ENCODE peak calls at places on chromosomes 13 and 19, in seven cellular contexts. One of them, this sample, is unnamed.

GRCh38 chr19:41587101-41587837 is 11.3 kb downstream of the CEACAM21 start:
- DNase-seq in A549: no peak
- DNase-seq in testis: no peak
- DNase-seq in SJSA1: no peak
- DNase-seq in MM.1S: no peak
- DNase-seq in GM23248: no peak
- DNase-seq in endodermal cell: no peak
- DNase-seq in this sample: no peak

GRCh38 chr19:42286349-42287016 is 15.4 kb upstream of the PRR19 start:
- DNase-seq in A549: no peak
- DNase-seq in testis: no peak
- DNase-seq in SJSA1: no peak
- DNase-seq in MM.1S: no peak
- DNase-seq in GM23248: peak
- DNase-seq in endodermal cell: peak
- DNase-seq in this sample: peak

GRCh38 chr13:39448831-39449230 is 154.2 kb downstream of the LHFPL6 start:
- DNase-seq in A549: no peak
- DNase-seq in testis: peak
- DNase-seq in SJSA1: no peak
- DNase-seq in MM.1S: no peak
- DNase-seq in GM23248: no peak
- DNase-seq in endodermal cell: no peak
- DNase-seq in this sample: no peak

GRCh38 chr19:41443813-41444455 is 978 bp downstream of the ERICH4 start:
- DNase-seq in A549: no peak
- DNase-seq in testis: no peak
- DNase-seq in SJSA1: no peak
- DNase-seq in MM.1S: no peak
- DNase-seq in GM23248: no peak
- DNase-seq in endodermal cell: no peak
- DNase-seq in this sample: peak

GRCh38 chr19:10279737-10280442 is 6.9 kb upstream of the ICAM4 start:
- DNase-seq in A549: no peak
- DNase-seq in testis: no peak
- DNase-seq in SJSA1: no peak
- DNase-seq in MM.1S: no peak
- DNase-seq in GM23248: no peak
- DNase-seq in endodermal cell: no peak
- DNase-seq in this sample: no peak

GRCh38 chr13:48078251-48078656 is 16.6 kb downstream of the MED4 start:
- DNase-seq in A549: peak
- DNase-seq in testis: no peak
- DNase-seq in SJSA1: no peak
- DNase-seq in MM.1S: peak
- DNase-seq in GM23248: peak
- DNase-seq in endodermal cell: peak
- DNase-seq in this sample: peak

GRCh38 chr19:34172661-34173144 is 399 bp downstream of the LSM14A start:
- DNase-seq in A549: no peak
- DNase-seq in testis: peak
- DNase-seq in SJSA1: no peak
- DNase-seq in MM.1S: no peak
- DNase-seq in GM23248: peak
- DNase-seq in endodermal cell: no peak
- DNase-seq in this sample: no peak

GRCh38 chr13:96810104-96810503 is 184.2 kb downstream of the OXGR1 start:
- DNase-seq in A549: no peak
- DNase-seq in testis: no peak
- DNase-seq in SJSA1: no peak
- DNase-seq in MM.1S: no peak
- DNase-seq in GM23248: no peak
- DNase-seq in endodermal cell: no peak
- DNase-seq in this sample: no peak

GRCh38 chr13:39876258-39876657 is 220.8 kb downstream of the COG6 start:
- DNase-seq in A549: peak
- DNase-seq in testis: no peak
- DNase-seq in SJSA1: peak
- DNase-seq in MM.1S: no peak
- DNase-seq in GM23248: peak
- DNase-seq in endodermal cell: no peak
- DNase-seq in this sample: no peak

GRCh38 chr13:79227418-79227817 is 178.6 kb downstream of the RBM26 start:
- DNase-seq in A549: no peak
- DNase-seq in testis: no peak
- DNase-seq in SJSA1: no peak
- DNase-seq in MM.1S: no peak
- DNase-seq in GM23248: no peak
- DNase-seq in endodermal cell: no peak
- DNase-seq in this sample: no peak

GRCh38 chr13:85608255-85608829 is 190.9 kb downstream of the SLITRK6 start:
- DNase-seq in A549: no peak
- DNase-seq in testis: no peak
- DNase-seq in SJSA1: no peak
- DNase-seq in MM.1S: no peak
- DNase-seq in GM23248: no peak
- DNase-seq in endodermal cell: peak
- DNase-seq in this sample: no peak

GRCh38 chr19:15675560-15675959 is 2.7 kb downstream of the CYP4F12 start:
- DNase-seq in A549: no peak
- DNase-seq in testis: no peak
- DNase-seq in SJSA1: no peak
- DNase-seq in MM.1S: no peak
- DNase-seq in GM23248: no peak
- DNase-seq in endodermal cell: no peak
- DNase-seq in this sample: no peak

GRCh38 chr19:15673176-15673654 is 328 bp downstream of the CYP4F12 start:
- DNase-seq in A549: no peak
- DNase-seq in testis: no peak
- DNase-seq in SJSA1: no peak
- DNase-seq in MM.1S: no peak
- DNase-seq in GM23248: no peak
- DNase-seq in endodermal cell: no peak
- DNase-seq in this sample: no peak

GRCh38 chr19:15671237-15671636 is 1.6 kb upstream of the CYP4F12 start:
- DNase-seq in A549: no peak
- DNase-seq in testis: no peak
- DNase-seq in SJSA1: no peak
- DNase-seq in MM.1S: no peak
- DNase-seq in GM23248: no peak
- DNase-seq in endodermal cell: no peak
- DNase-seq in this sample: no peak

GRCh38 chr19:15671891-15672579 is 852 bp upstream of the CYP4F12 start:
- DNase-seq in A549: peak
- DNase-seq in testis: no peak
- DNase-seq in SJSA1: no peak
- DNase-seq in MM.1S: no peak
- DNase-seq in GM23248: no peak
- DNase-seq in endodermal cell: no peak
- DNase-seq in this sample: no peak

DNA sequence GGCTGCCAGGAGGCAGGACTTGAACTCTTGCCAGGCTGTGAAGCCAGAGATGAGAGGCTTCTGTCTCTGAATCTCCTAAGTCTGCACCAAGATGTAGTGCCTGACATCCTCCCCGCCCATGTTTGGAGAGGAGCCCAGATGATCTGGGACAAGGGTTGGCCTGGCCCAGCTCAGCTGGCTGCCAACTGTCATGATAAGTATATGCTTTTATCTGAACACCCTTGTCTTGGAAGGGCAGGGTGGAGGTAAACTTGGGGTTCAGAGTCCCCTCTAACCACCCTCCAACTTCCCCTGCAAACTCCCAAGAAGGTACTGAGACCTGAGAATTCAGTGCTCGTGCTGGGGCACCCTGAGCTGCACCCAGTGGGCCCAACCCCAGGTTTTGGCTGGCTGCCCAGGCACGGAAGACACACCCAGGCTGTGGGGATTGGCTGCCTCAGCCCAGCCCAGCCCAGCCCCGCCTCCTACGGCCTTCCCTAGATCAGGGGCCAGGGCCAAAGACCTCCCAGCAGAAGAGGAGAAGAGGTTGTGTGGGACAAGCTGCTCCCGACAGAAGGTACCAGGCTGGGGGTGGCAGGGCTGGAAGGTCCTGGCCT is at the start of gene CYP4F12:
- DNase-seq in A549: peak
- DNase-seq in testis: peak
- DNase-seq in SJSA1: no peak
- DNase-seq in MM.1S: no peak
- DNase-seq in GM23248: peak
- DNase-seq in endodermal cell: no peak
- DNase-seq in this sample: peak
- H3K27ac ChIP-seq in A549: peak
- H3K27ac ChIP-seq in testis: no peak
- H3K27ac ChIP-seq in SJSA1: no peak
- H3K27ac ChIP-seq in MM.1S: no peak
- H3K27ac ChIP-seq in GM23248: no peak
- H3K27ac ChIP-seq in endodermal cell: no peak
- H3K27ac ChIP-seq in this sample: no peak

GRCh38 chr19:4516199-4516938 is 1.9 kb downstream of the PLIN4 start:
- DNase-seq in A549: no peak
- DNase-seq in testis: no peak
- DNase-seq in SJSA1: no peak
- DNase-seq in MM.1S: no peak
- DNase-seq in GM23248: no peak
- DNase-seq in endodermal cell: no peak
- DNase-seq in this sample: no peak

GRCh38 chr19:4516939-4517300 is 1.4 kb downstream of the PLIN4 start:
- DNase-seq in A549: no peak
- DNase-seq in testis: no peak
- DNase-seq in SJSA1: no peak
- DNase-seq in MM.1S: no peak
- DNase-seq in GM23248: peak
- DNase-seq in endodermal cell: no peak
- DNase-seq in this sample: no peak

GRCh38 chr19:4518345-4519171 is at the start of gene PLIN4:
- DNase-seq in A549: no peak
- DNase-seq in testis: peak
- DNase-seq in SJSA1: no peak
- DNase-seq in MM.1S: no peak
- DNase-seq in GM23248: peak
- DNase-seq in endodermal cell: peak
- DNase-seq in this sample: no peak

GRCh38 chr19:4519172-4519496 is 848 bp upstream of the PLIN4 start:
- DNase-seq in A549: no peak
- DNase-seq in testis: no peak
- DNase-seq in SJSA1: no peak
- DNase-seq in MM.1S: no peak
- DNase-seq in GM23248: no peak
- DNase-seq in endodermal cell: no peak
- DNase-seq in this sample: no peak

DNA sequence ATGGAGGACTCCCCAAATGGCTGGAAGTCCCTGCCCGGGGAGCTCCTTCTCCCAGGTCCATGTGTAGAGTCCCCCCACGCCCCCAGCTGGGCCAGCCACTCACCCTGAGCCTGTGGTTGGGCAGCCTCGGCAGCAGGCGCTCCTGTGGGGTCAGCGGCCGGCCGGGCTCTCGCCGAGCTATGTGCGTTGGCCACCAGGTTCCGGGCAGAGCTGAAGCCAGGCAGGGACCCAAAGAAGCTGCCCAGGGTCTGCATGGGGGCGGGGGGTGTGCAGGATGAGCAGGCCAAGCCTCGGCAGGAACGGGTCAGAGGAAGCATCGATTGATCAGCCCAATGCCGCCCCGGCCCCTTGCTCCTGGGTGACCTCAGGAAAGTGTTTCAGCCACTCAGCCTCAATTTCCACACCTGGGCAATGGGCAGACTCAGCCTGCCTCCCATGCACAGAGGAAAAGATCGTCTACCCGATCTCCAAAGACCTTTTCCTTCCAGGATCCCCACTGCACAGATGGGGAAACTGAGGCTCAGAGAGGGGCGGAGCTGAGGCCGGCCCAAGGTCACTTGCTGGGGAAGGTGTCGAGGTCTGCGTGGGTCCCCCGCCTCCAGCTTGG is 732 bp downstream of the PLIN4 start:
- DNase-seq in A549: no peak
- DNase-seq in testis: no peak
- DNase-seq in SJSA1: no peak
- DNase-seq in MM.1S: no peak
- DNase-seq in GM23248: no peak
- DNase-seq in endodermal cell: no peak
- DNase-seq in this sample: no peak
- H3K4me3 ChIP-seq in A549: no peak
- H3K4me3 ChIP-seq in testis: no peak
- H3K4me3 ChIP-seq in SJSA1: no peak
- H3K4me3 ChIP-seq in MM.1S: no peak
- H3K4me3 ChIP-seq in GM23248: no peak
- H3K4me3 ChIP-seq in endodermal cell: no peak
- H3K4me3 ChIP-seq in this sample: no peak

GRCh38 chr13:113001251-113002140 is 32.5 kb downstream of the MCF2L start:
- DNase-seq in A549: no peak
- DNase-seq in testis: peak
- DNase-seq in SJSA1: no peak
- DNase-seq in MM.1S: no peak
- DNase-seq in GM23248: peak
- DNase-seq in endodermal cell: peak
- DNase-seq in this sample: no peak
- H3K27ac ChIP-seq in A549: no peak
- H3K27ac ChIP-seq in testis: no peak
- H3K27ac ChIP-seq in SJSA1: no peak
- H3K27ac ChIP-seq in MM.1S: no peak
- H3K27ac ChIP-seq in GM23248: no peak
- H3K27ac ChIP-seq in endodermal cell: peak
- H3K27ac ChIP-seq in this sample: no peak

GRCh38 chr19:51025401-51025800 is 1.0 kb downstream of the KLK11 start:
- DNase-seq in A549: no peak
- DNase-seq in testis: no peak
- DNase-seq in SJSA1: no peak
- DNase-seq in MM.1S: no peak
- DNase-seq in GM23248: no peak
- DNase-seq in endodermal cell: no peak
- DNase-seq in this sample: no peak
- H3K4me3 ChIP-seq in A549: no peak
- H3K4me3 ChIP-seq in testis: no peak
- H3K4me3 ChIP-seq in SJSA1: no peak
- H3K4me3 ChIP-seq in MM.1S: no peak
- H3K4me3 ChIP-seq in GM23248: no peak
- H3K4me3 ChIP-seq in endodermal cell: no peak
- H3K4me3 ChIP-seq in this sample: no peak

DNA sequence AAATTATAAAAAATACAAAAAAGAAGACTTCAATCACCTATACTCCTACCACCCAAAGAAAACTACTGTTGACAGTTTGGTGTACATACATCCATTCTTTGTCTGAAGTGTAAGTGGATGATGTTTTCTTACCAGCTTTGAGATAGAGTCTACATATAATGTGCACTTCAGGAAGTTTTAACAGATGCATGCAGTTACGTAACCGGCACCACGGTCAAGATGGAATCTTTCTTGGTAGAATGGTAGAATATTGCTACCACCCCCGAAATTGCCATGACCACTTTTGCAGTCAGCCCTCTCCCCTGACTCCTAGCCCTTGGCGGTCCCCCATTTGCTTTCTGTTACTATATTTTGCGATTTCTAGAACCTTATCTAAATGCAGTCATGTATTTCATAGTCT is 1.4 kb downstream of the CUL4A start:
- DNase-seq in A549: no peak
- DNase-seq in testis: no peak
- DNase-seq in SJSA1: no peak
- DNase-seq in MM.1S: no peak
- DNase-seq in GM23248: no peak
- DNase-seq in endodermal cell: no peak
- DNase-seq in this sample: no peak
- H3K27ac ChIP-seq in A549: no peak
- H3K27ac ChIP-seq in testis: no peak
- H3K27ac ChIP-seq in SJSA1: no peak
- H3K27ac ChIP-seq in MM.1S: no peak
- H3K27ac ChIP-seq in GM23248: peak
- H3K27ac ChIP-seq in endodermal cell: no peak
- H3K27ac ChIP-seq in this sample: peak

This sample was measured in Karpas-422.